ENCODE peak calls at places on chromosomes 1 and 21, in six cellular contexts. B is GM04503; F is stimulated activated CD4-positive, alpha-beta T cell treated with anti-CD3 and anti-CD28 coated beads, Interleukin-15, amount 100 ng/mL, for 1 hour; U is natural killer cell; C is activated naive CD4-positive, alpha-beta T cell treated with Interleukin-2 at 50 U/mL for 16 hours; M is upper lobe of right lung. T is an unnamed sample.

GRCh38 chr21:42083361-42083690 is 12.2 kb downstream of the UMODL1 start:
- DNase-seq in B (no peak), F (no peak), U (no peak), C (no peak), M (no peak), T (no peak)

GRCh38 chr1:212649020-212649419 is 40.5 kb downstream of the ATF3 start:
- DNase-seq in B (no peak), F (no peak), U (no peak), C (no peak), M (no peak), T (no peak)

GRCh38 chr21:25578070-25578961 is 29.0 kb downstream of the MRPL39 start:
- DNase-seq in B (no peak), F (peak; percentile 56), U (no peak), C (peak; percentile 62), M (no peak), T (no peak)

GRCh38 chr1:41493117-41493536 is 8.6 kb upstream of the EDN2 start:
- DNase-seq in B (peak; percentile 44), F (no peak), U (no peak), C (no peak), M (no peak), T (no peak)

GRCh38 chr1:58401991-58402390 is 144.5 kb downstream of the OMA1 start:
- DNase-seq in B (no peak), F (no peak), U (no peak), C (no peak), M (no peak), T (no peak)

GRCh38 chr1:33436557-33437296 is 5.8 kb upstream of the PHC2 start:
- DNase-seq in B (no peak), F (no peak), U (no peak), C (no peak), M (no peak), T (no peak)

GRCh38 chr1:14071581-14071980 is 371.6 kb downstream of the PRDM2 start:
- DNase-seq in B (no peak), F (no peak), U (no peak), C (no peak), M (no peak), T (no peak)

GRCh38 chr1:214332950-214333798 is 52.2 kb downstream of the SMYD2 start:
- DNase-seq in B (no peak), F (peak; percentile 10), U (peak; percentile 17), C (peak; percentile 41), M (no peak), T (no peak)

GRCh38 chr1:214603819-214604252 is 841 bp downstream of the CENPF start:
- DNase-seq in B (no peak), F (no peak), U (no peak), C (no peak), M (no peak), T (no peak)

T was measured in BJ.